ENCODE peak calls at places on chromosomes 12 and 14, in eight cellular contexts. Z is GM23338, Y is GM23248, P is PC-9, L is PC-3, C is hepatocyte, I is MM.1S, H is OCI-LY7. F is an unnamed sample.
A peak's percentile ranks its signal among the peaks of the same experiment; 100 is the strongest.

GRCh38 chr12:42474391-42474790 is 115.2 kb downstream of the PRICKLE1 start:
- DNase-seq in Z (no peak), L (peak; percentile 84), C (no peak), H (no peak), P (no peak), Y (peak; percentile 82), I (no peak), F (no peak)

GRCh38 chr12:104866286-104866685 is 91.8 kb downstream of the SLC41A2 start:
- DNase-seq in Z (no peak), C (no peak), I (no peak), L (no peak), P (no peak), H (no peak), Y (peak; percentile 70), F (no peak)

GRCh38 chr14:92677087-92677668 is 71.2 kb downstream of the LGMN start:
- DNase-seq in L (no peak), P (no peak), C (no peak), Y (no peak), Z (no peak), I (no peak), H (peak; percentile 36), F (peak; percentile 96)

GRCh38 chr12:47758584-47758833 is 171 bp downstream of the RAPGEF3 start:
- DNase-seq in Z (no peak), Y (no peak), C (no peak), L (no peak), H (no peak), I (no peak), P (no peak), F (no peak)

GRCh38 chr14:89415139-89415538 is 1.9 kb downstream of the FOXN3 start:
- DNase-seq in L (no peak), Z (no peak), Y (peak; percentile 59), I (no peak), P (no peak), C (no peak), H (no peak), F (no peak)

GRCh38 chr12:32390572-32391219 is 8.7 kb upstream of the FGD4 start:
- DNase-seq in H (no peak), Y (peak; percentile 33), P (peak; percentile 49), I (no peak), L (no peak), C (no peak), Z (peak; percentile 76), F (no peak)

GRCh38 chr12:104357431-104357952 is 54.0 kb downstream of the EID3 start:
- DNase-seq in H (no peak), L (peak; percentile 48), C (no peak), I (no peak), P (no peak), Z (no peak), Y (peak; percentile 57), F (no peak)

GRCh38 chr12:16329594-16329993 is 17.9 kb upstream of the MGST1 start:
- DNase-seq in H (no peak), Y (no peak), P (no peak), I (no peak), C (peak; percentile 14), L (peak; percentile 68), Z (no peak), F (no peak)

GRCh38 chr12:34526946-34527345 is 504.6 kb downstream of the ALG10 start:
- DNase-seq in P (peak; percentile 0), Y (peak; percentile 0), C (no peak), L (peak; percentile 91), I (no peak), H (no peak), Z (no peak), F (no peak)

GRCh38 chr14:52455291-52456088 is 96.8 kb downstream of the TXNDC16 start:
- DNase-seq in Y (peak; percentile 71), C (no peak), I (no peak), Z (no peak), P (no peak), L (peak; percentile 70), H (no peak), F (no peak)

GRCh38 chr14:64960762-64961276 is 11.3 kb downstream of the RAB15 start:
- DNase-seq in L (no peak), H (no peak), I (no peak), C (no peak), Y (no peak), P (peak; percentile 85), Z (peak; percentile 89), F (peak; percentile 61)

GRCh38 chr14:33477752-33478151 is 473.1 kb downstream of the EGLN3 start:
- DNase-seq in I (no peak), H (no peak), P (no peak), L (no peak), Y (no peak), C (no peak), Z (peak; percentile 27), F (no peak)

GRCh38 chr12:50017047-50017446 is 8.2 kb downstream of the RACGAP1 start:
- DNase-seq in L (no peak), Z (no peak), P (no peak), I (no peak), C (peak; percentile 67), Y (peak; percentile 96), H (no peak), F (no peak)

GRCh38 chr14:96056509-96057422 is 17.6 kb downstream of the C14orf132 start:
- DNase-seq in P (peak; percentile 2), Y (no peak), I (no peak), L (peak; percentile 55), Z (peak; percentile 40), H (peak; percentile 9), C (no peak), F (peak; percentile 90)

GRCh38 chr12:29152223-29152868 is 3.3 kb downstream of the FAR2 start:
- DNase-seq in C (no peak), I (peak; percentile 56), Y (no peak), L (no peak), Z (no peak), P (no peak), H (peak; percentile 64), F (no peak)

GRCh38 chr12:67394600-67394999 is 125.4 kb downstream of the CAND1 start:
- DNase-seq in C (no peak), P (no peak), H (no peak), Z (peak; percentile 12), L (no peak), Y (peak; percentile 68), I (no peak), F (no peak)

GRCh38 chr12:85603556-85603955 is 232.7 kb downstream of the RASSF9 start:
- DNase-seq in L (no peak), C (no peak), H (no peak), Y (no peak), P (no peak), I (no peak), Z (no peak), F (no peak)

DNA sequence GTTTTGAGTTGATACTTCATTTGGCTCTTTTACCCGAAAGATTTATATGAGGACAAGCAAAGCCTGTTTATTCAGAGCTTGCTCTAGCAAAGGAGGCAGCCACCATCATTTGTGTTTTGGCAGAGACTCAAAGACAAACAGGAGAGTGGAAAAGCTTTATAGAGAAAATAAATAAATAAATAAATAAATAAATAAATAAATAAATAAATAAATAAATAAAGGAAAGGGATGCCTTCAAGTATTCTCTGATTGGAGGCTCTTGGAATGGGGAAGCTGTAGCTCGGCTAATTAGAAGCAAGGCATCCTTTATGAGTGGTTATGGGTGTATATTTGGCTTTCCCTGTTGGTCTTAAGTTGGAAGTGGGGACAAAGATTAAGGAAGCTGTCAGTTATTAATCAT is 229.8 kb downstream of the RASSF9 start:
- DNase-seq in Z (no peak), I (no peak), L (no peak), Y (no peak), P (no peak), H (no peak), C (no peak), F (no peak)
- H3K4me3 ChIP-seq in Z (no peak overlapping the region), I (no peak overlapping the region), L (no peak overlapping the region), Y (no peak overlapping the region), P (no peak overlapping the region), H (no peak overlapping the region), C (no peak overlapping the region), F (no peak overlapping the region)

DNA sequence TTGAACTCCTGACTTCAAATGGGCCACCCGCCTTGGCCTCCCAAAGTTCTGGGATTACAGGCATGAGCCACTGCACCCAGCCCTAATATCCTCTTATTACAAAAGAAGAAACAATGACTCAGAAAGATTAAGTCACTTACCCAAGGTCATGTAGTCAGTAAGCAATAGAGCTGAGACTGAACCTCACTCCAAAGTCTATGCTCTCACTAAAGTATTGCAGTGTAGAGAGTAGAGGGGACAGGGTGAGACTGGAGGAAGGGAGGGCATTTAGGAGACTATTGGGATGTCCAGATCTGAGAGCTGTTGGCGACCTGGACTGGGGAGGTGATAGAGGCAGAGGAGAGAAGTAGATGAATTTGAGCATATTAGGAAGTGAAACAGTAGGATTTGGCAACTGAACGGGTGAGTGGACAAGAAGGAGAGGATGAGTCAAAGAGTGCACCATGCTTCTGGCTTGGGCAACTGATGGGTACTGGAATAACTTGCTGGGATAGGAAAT is 11.8 kb downstream of the P2RX7 start:
- DNase-seq in H (no peak), L (peak; percentile 22), C (no peak), Z (no peak), P (no peak), I (no peak), Y (peak; percentile 79), F (peak; percentile 45)
- H3K9me2 ChIP-seq in H (no peaks in the 10 kb centered on the region), L (no peaks in the 10 kb centered on the region), C (no peaks in the 10 kb centered on the region), Z (no peaks in the 10 kb centered on the region), P (no peaks in the 10 kb centered on the region), I (no peaks in the 10 kb centered on the region), Y (no peaks in the 10 kb centered on the region), F (no peaks in the 10 kb centered on the region)

GRCh38 chr12:64660237-64661018 is 50.1 kb downstream of the RASSF3 start:
- DNase-seq in H (no peak), P (no peak), C (no peak), Z (no peak), Y (no peak), L (no peak), I (no peak), F (no peak)
- H4K20me1 ChIP-seq in H (peaks cover 12% of the 10 kb centered on the region), P (no peaks in the 10 kb centered on the region), C (no peaks in the 10 kb centered on the region), Z (peaks cover 21% of the 10 kb centered on the region), Y (no peaks in the 10 kb centered on the region), L (no peaks in the 10 kb centered on the region), I (no peaks in the 10 kb centered on the region), F (no peaks in the 10 kb centered on the region)

GRCh38 chr14:75213172-75213571 is 36.8 kb upstream of the TMED10 start:
- DNase-seq in L (no peak), C (no peak), H (no peak), P (no peak), Y (peak; percentile 14), I (no peak), Z (no peak), F (no peak)

GRCh38 chr14:75215520-75215919 is 39.1 kb upstream of the TMED10 start:
- DNase-seq in H (no peak), C (no peak), Y (no peak), Z (no peak), L (no peak), I (no peak), P (no peak), F (no peak)

GRCh38 chr14:75216427-75217006 is 40.1 kb upstream of the TMED10 start:
- DNase-seq in L (no peak), P (no peak), Z (no peak), Y (no peak), I (no peak), H (no peak), C (no peak), F (no peak)

GRCh38 chr14:75217508-75218206 is 41.2 kb upstream of the TMED10 start:
- DNase-seq in H (no peak), Z (no peak), P (no peak), L (no peak), Y (peak; percentile 74), C (no peak), I (no peak), F (no peak)

DNA sequence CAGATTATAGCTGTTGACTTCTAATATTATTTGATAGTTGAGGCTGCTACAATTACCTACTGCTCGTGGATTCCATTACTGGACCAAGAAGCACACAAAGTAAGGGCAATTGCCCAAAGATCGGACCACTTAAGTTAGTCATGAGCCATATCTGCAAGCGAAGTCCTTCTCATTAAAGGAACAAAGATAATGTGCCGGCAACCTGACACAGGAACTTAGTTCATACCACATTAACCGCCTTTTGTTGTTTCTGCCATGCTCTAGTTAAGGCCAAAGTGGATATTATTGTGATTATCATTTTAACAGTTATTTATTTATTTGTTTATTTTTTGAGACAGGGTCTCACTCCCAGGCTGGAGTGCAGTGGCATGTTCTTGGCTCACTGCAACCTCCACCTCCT is 38.1 kb upstream of the TMED10 start:
- DNase-seq in Z (no peak), P (no peak), H (no peak), I (no peak), C (no peak), Y (no peak), L (no peak), F (no peak)
- H3K4me3 ChIP-seq in Z (no peak overlapping the region), P (no peak overlapping the region), H (no peak overlapping the region), I (no peak overlapping the region), C (no peak overlapping the region), Y (no peak overlapping the region), L (no peak overlapping the region), F (no peak overlapping the region)